ENCODE peak calls at places on chromosomes 7 and 10, in five cellular contexts. Q is amniotic stem cell, M is NCI-H146, J is osteocyte, X is head of caudate nucleus. S is an unnamed sample.

GRCh38 chr7:53110425-53110824 is 75.0 kb downstream of the POM121L12 start:
- DNase-seq in Q (no peak), M (no peak), J (no peak), X (no peak), S (no peak)

GRCh38 chr7:18590259-18590658 is 94.7 kb downstream of the HDAC9 start:
- DNase-seq in Q (no peak), M (no peak), J (no peak), X (no peak), S (no peak)

GRCh38 chr7:16264036-16264435 is 157.3 kb downstream of the CRPPA start:
- DNase-seq in Q (no peak), M (no peak), J (no peak), X (no peak), S (no peak)

GRCh38 chr7:142832452-142832851 is 22.4 kb upstream of the EPHB6 start:
- DNase-seq in Q (no peak), M (no peak), J (no peak), X (no peak), S (no peak)

GRCh38 chr10:114653926-114654325 is 4.1 kb downstream of the ABLIM1 start:
- DNase-seq in Q (no peak), M (peak; percentile 43), J (no peak), X (no peak), S (no peak)

GRCh38 chr10:98125940-98126631 is 8.4 kb upstream of the R3HCC1L start:
- DNase-seq in Q (no peak), M (no peak), J (no peak), X (no peak), S (no peak)

GRCh38 chr10:964321-964987 is 23.8 kb upstream of the GTPBP4 start:
- DNase-seq in Q (no peak), M (no peak), J (no peak), X (no peak), S (no peak)

GRCh38 chr7:108452707-108453106 is 3.5 kb downstream of the NRCAM start:
- DNase-seq in Q (no peak), M (peak; percentile 20), J (no peak), X (no peak), S (peak; percentile 62)

GRCh38 chr7:42972703-42973500 is 40.7 kb downstream of the MRPL32 start:
- DNase-seq in Q (peak; percentile 24), M (no peak), J (peak; percentile 89), X (no peak), S (peak; percentile 2)